ENCODE peak calls at places on chromosome 10, in four cellular contexts. One of them, this sample, is unnamed.

GRCh38 chr10:10394933-10395658 is 622.6 kb upstream of the CELF2 start:
- DNase-seq in T-cell: no peak
- DNase-seq in stimulated activated naive CD8-positive, alpha-beta T cell treated with anti-CD3 and anti-CD28 coated beads, Interleukin-15, Interleukin-2, amounts not matched to agents 100 U/mL and 50 U/mL, for 24 hours: no peak
- DNase-seq in posterior vena cava: no peak
- DNase-seq in this sample: no peak

GRCh38 chr10:103849880-103850571 is 5.3 kb downstream of the SH3PXD2A start:
- DNase-seq in T-cell: no peak
- DNase-seq in posterior vena cava: peak
- DNase-seq in stimulated activated naive CD8-positive, alpha-beta T cell treated with anti-CD3 and anti-CD28 coated beads, Interleukin-15, Interleukin-2, amounts not matched to agents 100 U/mL and 50 U/mL, for 24 hours: no peak
- DNase-seq in this sample: no peak

GRCh38 chr10:61481597-61481996 is 28.4 kb upstream of the TMEM26 start:
- DNase-seq in posterior vena cava: no peak
- DNase-seq in T-cell: no peak
- DNase-seq in stimulated activated naive CD8-positive, alpha-beta T cell treated with anti-CD3 and anti-CD28 coated beads, Interleukin-15, Interleukin-2, amounts not matched to agents 100 U/mL and 50 U/mL, for 24 hours: no peak
- DNase-seq in this sample: no peak

GRCh38 chr10:70743430-70743788 is 41.8 kb downstream of the TBATA start:
- DNase-seq in posterior vena cava: peak
- DNase-seq in stimulated activated naive CD8-positive, alpha-beta T cell treated with anti-CD3 and anti-CD28 coated beads, Interleukin-15, Interleukin-2, amounts not matched to agents 100 U/mL and 50 U/mL, for 24 hours: no peak
- DNase-seq in T-cell: no peak
- DNase-seq in this sample: no peak

GRCh38 chr10:14074062-14074884 is 256.5 kb downstream of the FRMD4A start:
- DNase-seq in posterior vena cava: peak
- DNase-seq in stimulated activated naive CD8-positive, alpha-beta T cell treated with anti-CD3 and anti-CD28 coated beads, Interleukin-15, Interleukin-2, amounts not matched to agents 100 U/mL and 50 U/mL, for 24 hours: no peak
- DNase-seq in T-cell: no peak
- DNase-seq in this sample: no peak

GRCh38 chr10:79333513-79333912 is 13.8 kb upstream of the PPIF start:
- DNase-seq in stimulated activated naive CD8-positive, alpha-beta T cell treated with anti-CD3 and anti-CD28 coated beads, Interleukin-15, Interleukin-2, amounts not matched to agents 100 U/mL and 50 U/mL, for 24 hours: no peak
- DNase-seq in posterior vena cava: no peak
- DNase-seq in T-cell: no peak
- DNase-seq in this sample: no peak

GRCh38 chr10:50033481-50033880 is 34.3 kb upstream of the WASHC2A start:
- DNase-seq in stimulated activated naive CD8-positive, alpha-beta T cell treated with anti-CD3 and anti-CD28 coated beads, Interleukin-15, Interleukin-2, amounts not matched to agents 100 U/mL and 50 U/mL, for 24 hours: no peak
- DNase-seq in posterior vena cava: no peak
- DNase-seq in T-cell: no peak
- DNase-seq in this sample: no peak

GRCh38 chr10:15316877-15317464 is 54.1 kb downstream of the FAM171A1 start:
- DNase-seq in stimulated activated naive CD8-positive, alpha-beta T cell treated with anti-CD3 and anti-CD28 coated beads, Interleukin-15, Interleukin-2, amounts not matched to agents 100 U/mL and 50 U/mL, for 24 hours: no peak
- DNase-seq in posterior vena cava: no peak
- DNase-seq in T-cell: no peak
- DNase-seq in this sample: no peak

GRCh38 chr10:103638948-103639347 is 145.4 kb downstream of the NEURL1 start:
- DNase-seq in T-cell: no peak
- DNase-seq in stimulated activated naive CD8-positive, alpha-beta T cell treated with anti-CD3 and anti-CD28 coated beads, Interleukin-15, Interleukin-2, amounts not matched to agents 100 U/mL and 50 U/mL, for 24 hours: no peak
- DNase-seq in posterior vena cava: no peak
- DNase-seq in this sample: no peak

GRCh38 chr10:76172020-76172419 is 740.6 kb downstream of the LRMDA start:
- DNase-seq in posterior vena cava: no peak
- DNase-seq in T-cell: no peak
- DNase-seq in stimulated activated naive CD8-positive, alpha-beta T cell treated with anti-CD3 and anti-CD28 coated beads, Interleukin-15, Interleukin-2, amounts not matched to agents 100 U/mL and 50 U/mL, for 24 hours: no peak
- DNase-seq in this sample: no peak

GRCh38 chr10:78211476-78212110 is 177.9 kb downstream of the RPS24 start:
- DNase-seq in stimulated activated naive CD8-positive, alpha-beta T cell treated with anti-CD3 and anti-CD28 coated beads, Interleukin-15, Interleukin-2, amounts not matched to agents 100 U/mL and 50 U/mL, for 24 hours: peak
- DNase-seq in T-cell: peak
- DNase-seq in posterior vena cava: peak
- DNase-seq in this sample: no peak

This sample was measured in stimulated activated naive CD4-positive, alpha-beta T cell.